ENCODE peak calls at places on chromosomes 16 and 17, in four cellular contexts. U is mucosa of descending colon; Z is activated CD8-positive, alpha-beta memory T cell treated with anti-CD3 and anti-CD28 coated beads for 48 hours; Y is nephron progenitor cell. E is an unnamed sample.

GRCh38 chr17:81379523-81379942 is 15.7 kb upstream of the BAHCC1 start:
- DNase-seq in Y (no peak), U (peak), Z (no peak), E (no peak)

GRCh38 chr17:16872836-16873653 is 98.9 kb downstream of the TNFRSF13B start:
- DNase-seq in U (peak), Z (peak), Y (peak), E (no peak)

GRCh38 chr16:78434401-78434800 is 334.9 kb downstream of the WWOX start:
- DNase-seq in Z (no peak), Y (no peak), U (no peak), E (no peak)

GRCh38 chr16:1990336-1991134 is 765 bp downstream of the SYNGR3 start:
- DNase-seq in Y (peak), U (peak), Z (no peak), E (no peak)

GRCh38 chr16:4358831-4359561 is 7.9 kb upstream of the PAM16 start:
- DNase-seq in Z (no peak), U (peak), Y (peak), E (no peak)

GRCh38 chr16:21590287-21590686 is 9.1 kb upstream of the METTL9 start:
- DNase-seq in U (no peak), Z (no peak), Y (no peak), E (no peak)

GRCh38 chr17:83099570-83100181 is 20.3 kb downstream of the METRNL start:
- DNase-seq in Y (peak), Z (no peak), U (peak), E (no peak)

GRCh38 chr16:58345574-58346354 is 46.5 kb upstream of the GINS3 start:
- DNase-seq in Z (no peak), U (no peak), Y (no peak), E (no peak)

GRCh38 chr16:87921236-87921773 is 15.0 kb downstream of the CA5A start:
- DNase-seq in U (no peak), Z (no peak), Y (no peak), E (no peak)

GRCh38 chr16:30407794-30408534 is 558 bp downstream of the ZNF771 start:
- DNase-seq in Z (no peak), U (no peak), Y (no peak), E (no peak)

E was measured in HL-60.